ENCODE peak calls at places on chromosomes 11 and 22, in ten cellular contexts. Y is T follicular helper cell; U is posterior vena cava; G is choroid plexus epithelial cell; X is 8988T; S is GM12892; I is HuH-7.5; E is activated T-cell treated with anti-CD3 and anti-CD28 coated beads, Interleukin-2, amount 50 U/mL, for 1 hour; M is cardiac muscle cell; T is sigmoid colon. J is an unnamed sample.

GRCh38 chr11:71452354-71453020 is 516 bp upstream of the NADSYN1 start:
- DNase-seq in X (no peak), I (no peak), M (peak; percentile 23), U (peak; percentile 87), Y (peak; percentile 63), T (peak; percentile 77), E (peak; percentile 61), G (peak; percentile 63), S (no peak), J (peak; percentile 89)

GRCh38 chr22:31603574-31603973 is 58.4 kb downstream of the PISD start:
- DNase-seq in Y (no peak), M (no peak), U (peak; percentile 36), I (no peak), X (no peak), G (no peak), S (no peak), E (no peak), T (peak; percentile 49), J (no peak)

GRCh38 chr11:111452146-111452545 is 60.0 kb downstream of the BTG4 start:
- DNase-seq in Y (no peak), T (no peak), X (no peak), M (no peak), U (no peak), S (no peak), I (no peak), G (peak; percentile 20), E (no peak), J (no peak)

GRCh38 chr22:25492950-25493790 is 71.3 kb upstream of the GRK3 start:
- DNase-seq in T (no peak), M (no peak), X (no peak), E (no peak), Y (no peak), G (no peak), U (no peak), S (no peak), I (no peak), J (no peak)

GRCh38 chr11:126430581-126431320 is 75.3 kb downstream of the ST3GAL4 start:
- DNase-seq in X (no peak), E (no peak), Y (no peak), G (no peak), M (no peak), I (no peak), U (no peak), S (no peak), T (no peak), J (no peak)

GRCh38 chr22:20245577-20246367 is 22.3 kb downstream of the RTN4R start:
- DNase-seq in I (no peak), G (no peak), Y (no peak), E (no peak), S (no peak), U (no peak), M (no peak), T (no peak), X (no peak), J (no peak)

GRCh38 chr11:124835918-124836317 is 29.3 kb upstream of the ROBO3 start:
- DNase-seq in T (no peak), E (no peak), X (no peak), G (no peak), M (no peak), S (no peak), Y (no peak), U (no peak), I (no peak), J (no peak)

GRCh38 chr11:87739766-87740165 is 435.5 kb downstream of the RAB38 start:
- DNase-seq in X (no peak), E (no peak), Y (no peak), G (no peak), U (no peak), M (no peak), I (no peak), T (no peak), S (no peak), J (no peak)

GRCh38 chr11:86699036-86699791 is 26.8 kb upstream of the ME3 start:
- DNase-seq in Y (no peak), G (peak; percentile 60), M (no peak), S (no peak), X (no peak), U (no peak), I (no peak), T (no peak), E (no peak), J (peak; percentile 82)

GRCh38 chr22:17890245-17890671 is 116.0 kb upstream of the BID start:
- DNase-seq in T (no peak), E (no peak), X (no peak), I (no peak), Y (no peak), S (no peak), M (peak; percentile 65), U (no peak), G (no peak), J (no peak)

GRCh38 chr11:119352857-119353260 is 6.4 kb upstream of the MFRP start:
- DNase-seq in S (no peak), T (no peak), M (peak; percentile 64), E (no peak), I (peak; percentile 88), G (no peak), X (no peak), Y (no peak), U (no peak), J (peak; percentile 66)

GRCh38 chr11:75195164-75195962 is 44.5 kb downstream of the SLCO2B1 start:
- DNase-seq in X (no peak), G (no peak), S (no peak), E (no peak), Y (no peak), T (peak; percentile 84), U (peak; percentile 86), I (no peak), M (no peak), J (no peak)

GRCh38 chr11:93921695-93922468 is 71.5 kb upstream of the VSTM5 start:
- DNase-seq in X (peak; percentile 41), U (no peak), G (peak; percentile 84), S (peak; percentile 11), Y (no peak), I (peak; percentile 29), E (no peak), M (peak; percentile 69), T (no peak), J (peak; percentile 72)

GRCh38 chr11:114060402-114061052 is 1.0 kb downstream of the ZBTB16 start:
- DNase-seq in E (peak; percentile 55), X (peak; percentile 59), Y (no peak), S (no peak), T (peak; percentile 75), U (peak; percentile 86), G (no peak), M (peak; percentile 66), I (no peak), J (no peak)

GRCh38 chr11:127458561-127458960 is 458.0 kb upstream of the KIRREL3 start:
- DNase-seq in Y (no peak), U (no peak), G (no peak), S (no peak), M (no peak), X (no peak), E (no peak), T (no peak), I (no peak), J (no peak)

GRCh38 chr11:117457031-117457785 is 129.6 kb downstream of the CEP164 start:
- DNase-seq in G (no peak), E (no peak), T (no peak), M (no peak), U (no peak), I (no peak), X (no peak), S (no peak), Y (no peak), J (no peak)

GRCh38 chr11:117713676-117714075 is 83.3 kb downstream of the DSCAML1 start:
- DNase-seq in E (no peak), S (no peak), T (no peak), Y (no peak), G (no peak), I (no peak), M (no peak), X (no peak), U (peak; percentile 30), J (no peak)

J was measured in T47D.